ENCODE peak calls at places on chromosomes 7 and 10, in five cellular contexts. One of them, this sample, is unnamed.

GRCh38 chr7:154553711-154554265 is 449.1 kb downstream of the PAXIP1 start:
- DNase-seq in progenitor cell of endocrine pancreas: no peak
- DNase-seq in AG04449: no peak
- DNase-seq in activated CD4-positive, alpha-beta T cell treated with anti-CD3 and anti-CD28 coated beads, Interleukin-2, amount 50 U/mL, for 48 hours: no peak
- DNase-seq in activated T-helper 1 cell treated with anti-CD3 and anti-CD28 coated beads, Interleukin-12 subunit alpha, Interleukin-12 subunit beta, Interleukin-2, Interleukin-4 antibody, amounts not matched to agents 30 ng/mL and 10 ng/mL and 1 ng/mL, durations not matched to agents 14 hours and 24 hours and 36 hours: no peak
- DNase-seq in this sample: no peak

GRCh38 chr10:117942261-117942660 is 104.5 kb downstream of the RAB11FIP2 start:
- DNase-seq in AG04449: no peak
- DNase-seq in progenitor cell of endocrine pancreas: no peak
- DNase-seq in activated T-helper 1 cell treated with anti-CD3 and anti-CD28 coated beads, Interleukin-12 subunit alpha, Interleukin-12 subunit beta, Interleukin-2, Interleukin-4 antibody, amounts not matched to agents 30 ng/mL and 10 ng/mL and 1 ng/mL, durations not matched to agents 14 hours and 24 hours and 36 hours: no peak
- DNase-seq in activated CD4-positive, alpha-beta T cell treated with anti-CD3 and anti-CD28 coated beads, Interleukin-2, amount 50 U/mL, for 48 hours: no peak
- DNase-seq in this sample: no peak

GRCh38 chr10:4704034-4704545 is 121.9 kb upstream of the AKR1E2 start:
- DNase-seq in AG04449: peak; percentile 59
- DNase-seq in activated CD4-positive, alpha-beta T cell treated with anti-CD3 and anti-CD28 coated beads, Interleukin-2, amount 50 U/mL, for 48 hours: no peak
- DNase-seq in activated T-helper 1 cell treated with anti-CD3 and anti-CD28 coated beads, Interleukin-12 subunit alpha, Interleukin-12 subunit beta, Interleukin-2, Interleukin-4 antibody, amounts not matched to agents 30 ng/mL and 10 ng/mL and 1 ng/mL, durations not matched to agents 14 hours and 24 hours and 36 hours: no peak
- DNase-seq in progenitor cell of endocrine pancreas: no peak
- DNase-seq in this sample: no peak

GRCh38 chr10:126736737-126737136 is 66.2 kb upstream of the C10orf90 start:
- DNase-seq in activated T-helper 1 cell treated with anti-CD3 and anti-CD28 coated beads, Interleukin-12 subunit alpha, Interleukin-12 subunit beta, Interleukin-2, Interleukin-4 antibody, amounts not matched to agents 30 ng/mL and 10 ng/mL and 1 ng/mL, durations not matched to agents 14 hours and 24 hours and 36 hours: no peak
- DNase-seq in activated CD4-positive, alpha-beta T cell treated with anti-CD3 and anti-CD28 coated beads, Interleukin-2, amount 50 U/mL, for 48 hours: no peak
- DNase-seq in AG04449: no peak
- DNase-seq in progenitor cell of endocrine pancreas: no peak
- DNase-seq in this sample: no peak

GRCh38 chr10:5534051-5534821 is 9.5 kb downstream of the CALML3 start:
- DNase-seq in AG04449: no peak
- DNase-seq in activated CD4-positive, alpha-beta T cell treated with anti-CD3 and anti-CD28 coated beads, Interleukin-2, amount 50 U/mL, for 48 hours: no peak
- DNase-seq in activated T-helper 1 cell treated with anti-CD3 and anti-CD28 coated beads, Interleukin-12 subunit alpha, Interleukin-12 subunit beta, Interleukin-2, Interleukin-4 antibody, amounts not matched to agents 30 ng/mL and 10 ng/mL and 1 ng/mL, durations not matched to agents 14 hours and 24 hours and 36 hours: no peak
- DNase-seq in progenitor cell of endocrine pancreas: no peak
- DNase-seq in this sample: no peak

GRCh38 chr10:68153473-68154210 is 44.4 kb downstream of the MYPN start:
- DNase-seq in progenitor cell of endocrine pancreas: peak; percentile 15
- DNase-seq in activated CD4-positive, alpha-beta T cell treated with anti-CD3 and anti-CD28 coated beads, Interleukin-2, amount 50 U/mL, for 48 hours: no peak
- DNase-seq in activated T-helper 1 cell treated with anti-CD3 and anti-CD28 coated beads, Interleukin-12 subunit alpha, Interleukin-12 subunit beta, Interleukin-2, Interleukin-4 antibody, amounts not matched to agents 30 ng/mL and 10 ng/mL and 1 ng/mL, durations not matched to agents 14 hours and 24 hours and 36 hours: no peak
- DNase-seq in AG04449: peak; percentile 97
- DNase-seq in this sample: no peak

GRCh38 chr7:50711271-50712175 is 71.2 kb downstream of the GRB10 start:
- DNase-seq in progenitor cell of endocrine pancreas: no peak
- DNase-seq in activated T-helper 1 cell treated with anti-CD3 and anti-CD28 coated beads, Interleukin-12 subunit alpha, Interleukin-12 subunit beta, Interleukin-2, Interleukin-4 antibody, amounts not matched to agents 30 ng/mL and 10 ng/mL and 1 ng/mL, durations not matched to agents 14 hours and 24 hours and 36 hours: no peak
- DNase-seq in activated CD4-positive, alpha-beta T cell treated with anti-CD3 and anti-CD28 coated beads, Interleukin-2, amount 50 U/mL, for 48 hours: no peak
- DNase-seq in AG04449: no peak
- DNase-seq in this sample: no peak

GRCh38 chr7:115679976-115680375 is 350.6 kb downstream of the TFEC start:
- DNase-seq in progenitor cell of endocrine pancreas: no peak
- DNase-seq in AG04449: no peak
- DNase-seq in activated T-helper 1 cell treated with anti-CD3 and anti-CD28 coated beads, Interleukin-12 subunit alpha, Interleukin-12 subunit beta, Interleukin-2, Interleukin-4 antibody, amounts not matched to agents 30 ng/mL and 10 ng/mL and 1 ng/mL, durations not matched to agents 14 hours and 24 hours and 36 hours: no peak
- DNase-seq in activated CD4-positive, alpha-beta T cell treated with anti-CD3 and anti-CD28 coated beads, Interleukin-2, amount 50 U/mL, for 48 hours: no peak
- DNase-seq in this sample: no peak

GRCh38 chr10:99654390-99654789 is 4.9 kb upstream of the ENTPD7 start:
- DNase-seq in activated T-helper 1 cell treated with anti-CD3 and anti-CD28 coated beads, Interleukin-12 subunit alpha, Interleukin-12 subunit beta, Interleukin-2, Interleukin-4 antibody, amounts not matched to agents 30 ng/mL and 10 ng/mL and 1 ng/mL, durations not matched to agents 14 hours and 24 hours and 36 hours: no peak
- DNase-seq in AG04449: no peak
- DNase-seq in progenitor cell of endocrine pancreas: no peak
- DNase-seq in activated CD4-positive, alpha-beta T cell treated with anti-CD3 and anti-CD28 coated beads, Interleukin-2, amount 50 U/mL, for 48 hours: no peak
- DNase-seq in this sample: no peak

GRCh38 chr7:25857376-25858067 is 294.5 kb upstream of the NFE2L3 start:
- DNase-seq in progenitor cell of endocrine pancreas: no peak
- DNase-seq in AG04449: no peak
- DNase-seq in activated CD4-positive, alpha-beta T cell treated with anti-CD3 and anti-CD28 coated beads, Interleukin-2, amount 50 U/mL, for 48 hours: no peak
- DNase-seq in activated T-helper 1 cell treated with anti-CD3 and anti-CD28 coated beads, Interleukin-12 subunit alpha, Interleukin-12 subunit beta, Interleukin-2, Interleukin-4 antibody, amounts not matched to agents 30 ng/mL and 10 ng/mL and 1 ng/mL, durations not matched to agents 14 hours and 24 hours and 36 hours: no peak
- DNase-seq in this sample: no peak

This sample was measured in naive thymus-derived CD8-positive, alpha-beta T cell.